ENCODE peak calls at places on chromosomes 16 and 17, in five cellular contexts. O, M, B, J and U are unnamed samples.

GRCh38 chr16:81451753-81452680 is 7.4 kb downstream of the CMIP start:
- DNase-seq in J (no peak), O (no peak), M (peak; percentile 45), B (peak; percentile 25), U (no peak)

GRCh38 chr16:31714899-31715504 is 158.6 kb upstream of the ZNF267 start:
- DNase-seq in M (no peak), J (no peak), B (no peak), O (no peak), U (no peak)

GRCh38 chr16:50369133-50369804 is 481 bp upstream of the BRD7 start:
- DNase-seq in O (no peak), M (no peak), J (no peak), B (no peak), U (no peak)

GRCh38 chr17:3528604-3529511 is 28.8 kb downstream of the TRPV3 start:
- DNase-seq in J (no peak), M (no peak), B (no peak), O (peak; percentile 20), U (no peak)

GRCh38 chr16:67329901-67330300 is 3.3 kb downstream of the LRRC36 start:
- DNase-seq in B (no peak), J (no peak), O (peak; percentile 48), M (no peak), U (no peak)

GRCh38 chr17:75707096-75707720 is 14.1 kb upstream of the ITGB4 start:
- DNase-seq in B (no peak), J (no peak), M (no peak), O (peak; percentile 89), U (peak; percentile 95)

GRCh38 chr17:47729486-47729885 is 3.5 kb upstream of the TBX21 start:
- DNase-seq in M (peak; percentile 12), J (no peak), O (no peak), B (no peak), U (no peak)

GRCh38 chr17:2108170-2108569 is 53.3 kb downstream of the HIC1 start:
- DNase-seq in O (no peak), B (no peak), J (no peak), M (no peak), U (no peak)

GRCh38 chr17:77212081-77212832 is 71.5 kb downstream of the SEC14L1 start:
- DNase-seq in J (no peak), O (no peak), M (no peak), B (no peak), U (no peak)

GRCh38 chr17:27997522-27997921 is 45.0 kb upstream of the NLK start:
- DNase-seq in J (no peak), B (no peak), M (no peak), O (no peak), U (no peak)

GRCh38 chr17:15048933-15049539 is 216.1 kb downstream of the PMP22 start:
- DNase-seq in M (no peak), O (no peak), J (no peak), B (no peak), U (no peak)

GRCh38 chr17:7119314-7119713 is 4.7 kb upstream of the ASGR2 start:
- DNase-seq in J (no peak), O (no peak), B (no peak), M (no peak), U (no peak)

GRCh38 chr16:20995711-20996110 is 95.1 kb downstream of the LYRM1 start:
- DNase-seq in M (no peak), B (no peak), J (peak; percentile 1), O (no peak), U (no peak)

GRCh38 chr16:3066440-3066748 is 954 bp downstream of the IL32 start:
- DNase-seq in M (no peak), B (no peak), J (no peak), O (no peak), U (no peak)

GRCh38 chr16:30484887-30485286 is 12.3 kb downstream of the ITGAL start:
- DNase-seq in J (no peak), M (no peak), B (no peak), O (no peak), U (no peak)

GRCh38 chr17:34562387-34562786 is 17.0 kb upstream of the TMEM132E start:
- DNase-seq in B (no peak), M (no peak), O (peak; percentile 26), J (no peak), U (no peak)

GRCh38 chr16:67504190-67505021 is 21.1 kb upstream of the AGRP start:
- DNase-seq in O (peak; percentile 42), J (no peak), B (no peak), M (peak; percentile 51), U (peak; percentile 17)

GRCh38 chr16:67260426-67261063 is 11.8 kb downstream of the SLC9A5 start:
- DNase-seq in O (peak; percentile 71), B (no peak), J (peak; percentile 30), M (no peak), U (no peak)

GRCh38 chr17:45243750-45244149 is 18.1 kb downstream of the SPATA32 start:
- DNase-seq in M (no peak), B (no peak), O (no peak), J (no peak), U (no peak)

GRCh38 chr17:39080416-39081179 is 70.8 kb downstream of the PLXDC1 start:
- DNase-seq in O (peak; percentile 28), M (no peak), J (no peak), B (no peak), U (peak; percentile 75)

GRCh38 chr17:49825645-49826044 is 22.2 kb downstream of the TAC4 start:
- DNase-seq in M (no peak), O (no peak), B (no peak), J (no peak), U (no peak)

GRCh38 chr16:20868890-20869289 is 31.3 kb downstream of the DCUN1D3 start:
- DNase-seq in O (peak; percentile 24), J (no peak), B (no peak), M (no peak), U (peak; percentile 95)

GRCh38 chr16:56542039-56542438 is 22.2 kb upstream of the BBS2 start:
- DNase-seq in B (no peak), O (no peak), M (no peak), J (no peak), U (no peak)

GRCh38 chr16:57736419-57737281 is 1.1 kb downstream of the KATNB1 start:
- DNase-seq in J (peak; percentile 51), M (peak; percentile 54), B (peak; percentile 24), O (peak; percentile 86), U (peak; percentile 77)

GRCh38 chr16:16075463-16076399 is 126.3 kb downstream of the ABCC1 start:
- DNase-seq in J (no peak), O (no peak), M (no peak), B (no peak), U (no peak)

GRCh38 chr16:1645914-1646525 is 32.1 kb upstream of the JPT2 start:
- DNase-seq in J (peak; percentile 62), O (peak; percentile 64), B (no peak), M (peak; percentile 41), U (peak; percentile 37)

GRCh38 chr17:74852237-74853047 is 7.2 kb downstream of the GRIN2C start:
- DNase-seq in O (no peak), B (peak; percentile 19), J (peak; percentile 19), M (peak; percentile 63), U (no peak)

GRCh38 chr17:21165922-21166598 is 39.3 kb downstream of the DHRS7B start:
- DNase-seq in J (no peak), B (no peak), M (no peak), O (no peak), U (no peak)

GRCh38 chr17:66959641-66960375 is 4.7 kb upstream of the CACNG4 start:
- DNase-seq in B (no peak), J (no peak), M (no peak), O (no peak), U (no peak)

GRCh38 chr16:27795992-27796614 is 246.2 kb downstream of the KATNIP start:
- DNase-seq in M (peak; percentile 41), B (no peak), O (peak; percentile 60), J (no peak), U (peak; percentile 51)

GRCh38 chr17:10579270-10579669 is 29.8 kb upstream of the MYH2 start:
- DNase-seq in J (no peak), B (no peak), O (no peak), M (no peak), U (no peak)

GRCh38 chr17:48483004-48483403 is 47.8 kb downstream of the HOXB1 start:
- DNase-seq in O (peak; percentile 93), M (no peak), J (no peak), B (no peak), U (peak; percentile 83)

GRCh38 chr16:80375973-80376372 is 164.8 kb upstream of the DYNLRB2 start:
- DNase-seq in J (no peak), M (no peak), O (no peak), B (no peak), U (peak; percentile 27)